ENCODE peak calls at places on chromosomes 5 and 9, in ten cellular contexts. One of them, this sample, is unnamed.

GRCh38 chr5:24788829-24789509 is 144.2 kb upstream of the CDH10 start:
- DNase-seq in left ventricle myocardium inferior: no peak
- DNase-seq in CD4-positive, alpha-beta memory T cell: no peak
- DNase-seq in sigmoid colon: no peak
- DNase-seq in esophagus squamous epithelium: no peak
- DNase-seq in suprapubic skin: no peak
- DNase-seq in lower lobe of right lung: no peak
- DNase-seq in dorsolateral prefrontal cortex: no peak
- DNase-seq in CD4-positive, CD25-positive, alpha-beta regulatory T cell: no peak
- DNase-seq in stomach: no peak
- DNase-seq in this sample: no peak

GRCh38 chr5:141637266-141637692 is 482 bp downstream of the RELL2 start:
- DNase-seq in left ventricle myocardium inferior: no peak
- DNase-seq in dorsolateral prefrontal cortex: no peak
- DNase-seq in CD4-positive, CD25-positive, alpha-beta regulatory T cell: peak; percentile 66
- DNase-seq in stomach: peak; percentile 37
- DNase-seq in sigmoid colon: no peak
- DNase-seq in esophagus squamous epithelium: no peak
- DNase-seq in suprapubic skin: no peak
- DNase-seq in lower lobe of right lung: no peak
- DNase-seq in CD4-positive, alpha-beta memory T cell: peak; percentile 60
- DNase-seq in this sample: peak; percentile 45

GRCh38 chr9:6910032-6910431 is 152.3 kb downstream of the KDM4C start:
- DNase-seq in lower lobe of right lung: no peak
- DNase-seq in left ventricle myocardium inferior: no peak
- DNase-seq in stomach: no peak
- DNase-seq in esophagus squamous epithelium: no peak
- DNase-seq in sigmoid colon: no peak
- DNase-seq in suprapubic skin: no peak
- DNase-seq in CD4-positive, alpha-beta memory T cell: no peak
- DNase-seq in CD4-positive, CD25-positive, alpha-beta regulatory T cell: no peak
- DNase-seq in dorsolateral prefrontal cortex: no peak
- DNase-seq in this sample: no peak

GRCh38 chr5:1222621-1223277 is 2.4 kb upstream of the SLC6A18 start:
- DNase-seq in suprapubic skin: no peak
- DNase-seq in stomach: no peak
- DNase-seq in dorsolateral prefrontal cortex: no peak
- DNase-seq in sigmoid colon: no peak
- DNase-seq in CD4-positive, alpha-beta memory T cell: no peak
- DNase-seq in esophagus squamous epithelium: no peak
- DNase-seq in left ventricle myocardium inferior: no peak
- DNase-seq in lower lobe of right lung: no peak
- DNase-seq in CD4-positive, CD25-positive, alpha-beta regulatory T cell: no peak
- DNase-seq in this sample: no peak

GRCh38 chr9:34126207-34127034 is at the start of gene DCAF12:
- DNase-seq in CD4-positive, CD25-positive, alpha-beta regulatory T cell: peak; percentile 90
- DNase-seq in dorsolateral prefrontal cortex: peak; percentile 76
- DNase-seq in sigmoid colon: peak; percentile 95
- DNase-seq in left ventricle myocardium inferior: peak; percentile 91
- DNase-seq in stomach: peak; percentile 92
- DNase-seq in lower lobe of right lung: peak; percentile 93
- DNase-seq in esophagus squamous epithelium: peak; percentile 24
- DNase-seq in suprapubic skin: peak; percentile 95
- DNase-seq in CD4-positive, alpha-beta memory T cell: peak; percentile 91
- DNase-seq in this sample: peak; percentile 89

GRCh38 chr5:61525573-61526142 is 193.6 kb downstream of the ZSWIM6 start:
- DNase-seq in suprapubic skin: no peak
- DNase-seq in esophagus squamous epithelium: no peak
- DNase-seq in dorsolateral prefrontal cortex: no peak
- DNase-seq in lower lobe of right lung: no peak
- DNase-seq in sigmoid colon: no peak
- DNase-seq in CD4-positive, CD25-positive, alpha-beta regulatory T cell: no peak
- DNase-seq in stomach: no peak
- DNase-seq in left ventricle myocardium inferior: no peak
- DNase-seq in CD4-positive, alpha-beta memory T cell: no peak
- DNase-seq in this sample: no peak

GRCh38 chr9:21711504-21711903 is 90.9 kb upstream of the MTAP start:
- DNase-seq in lower lobe of right lung: no peak
- DNase-seq in suprapubic skin: no peak
- DNase-seq in stomach: no peak
- DNase-seq in sigmoid colon: no peak
- DNase-seq in esophagus squamous epithelium: no peak
- DNase-seq in left ventricle myocardium inferior: no peak
- DNase-seq in CD4-positive, CD25-positive, alpha-beta regulatory T cell: no peak
- DNase-seq in CD4-positive, alpha-beta memory T cell: no peak
- DNase-seq in dorsolateral prefrontal cortex: no peak
- DNase-seq in this sample: no peak

GRCh38 chr5:168086736-168087135 is 204.7 kb upstream of the WWC1 start:
- DNase-seq in left ventricle myocardium inferior: no peak
- DNase-seq in CD4-positive, alpha-beta memory T cell: no peak
- DNase-seq in esophagus squamous epithelium: no peak
- DNase-seq in stomach: no peak
- DNase-seq in suprapubic skin: no peak
- DNase-seq in sigmoid colon: no peak
- DNase-seq in dorsolateral prefrontal cortex: no peak
- DNase-seq in CD4-positive, CD25-positive, alpha-beta regulatory T cell: no peak
- DNase-seq in lower lobe of right lung: no peak
- DNase-seq in this sample: no peak

GRCh38 chr5:75668988-75669760 is 48.1 kb downstream of the POC5 start:
- DNase-seq in CD4-positive, CD25-positive, alpha-beta regulatory T cell: peak; percentile 34
- DNase-seq in left ventricle myocardium inferior: no peak
- DNase-seq in suprapubic skin: no peak
- DNase-seq in lower lobe of right lung: no peak
- DNase-seq in esophagus squamous epithelium: no peak
- DNase-seq in stomach: peak; percentile 62
- DNase-seq in CD4-positive, alpha-beta memory T cell: peak; percentile 14
- DNase-seq in dorsolateral prefrontal cortex: no peak
- DNase-seq in sigmoid colon: no peak
- DNase-seq in this sample: peak; percentile 10

GRCh38 chr9:98129451-98129881 is 10.4 kb upstream of the TRIM14 start:
- DNase-seq in CD4-positive, CD25-positive, alpha-beta regulatory T cell: no peak
- DNase-seq in stomach: no peak
- DNase-seq in esophagus squamous epithelium: no peak
- DNase-seq in CD4-positive, alpha-beta memory T cell: no peak
- DNase-seq in left ventricle myocardium inferior: no peak
- DNase-seq in suprapubic skin: no peak
- DNase-seq in sigmoid colon: peak; percentile 60
- DNase-seq in lower lobe of right lung: peak; percentile 63
- DNase-seq in dorsolateral prefrontal cortex: no peak
- DNase-seq in this sample: no peak

GRCh38 chr9:113650207-113651131 is 186.9 kb downstream of the RGS3 start:
- DNase-seq in suprapubic skin: peak; percentile 51
- DNase-seq in sigmoid colon: peak; percentile 65
- DNase-seq in lower lobe of right lung: no peak
- DNase-seq in dorsolateral prefrontal cortex: no peak
- DNase-seq in esophagus squamous epithelium: no peak
- DNase-seq in CD4-positive, alpha-beta memory T cell: no peak
- DNase-seq in CD4-positive, CD25-positive, alpha-beta regulatory T cell: no peak
- DNase-seq in stomach: no peak
- DNase-seq in left ventricle myocardium inferior: no peak
- DNase-seq in this sample: no peak

GRCh38 chr9:131503626-131504465 is 1.1 kb downstream of the POMT1 start:
- DNase-seq in lower lobe of right lung: no peak
- DNase-seq in CD4-positive, alpha-beta memory T cell: peak; percentile 51
- DNase-seq in esophagus squamous epithelium: no peak
- DNase-seq in left ventricle myocardium inferior: no peak
- DNase-seq in dorsolateral prefrontal cortex: no peak
- DNase-seq in stomach: no peak
- DNase-seq in sigmoid colon: no peak
- DNase-seq in CD4-positive, CD25-positive, alpha-beta regulatory T cell: peak; percentile 28
- DNase-seq in suprapubic skin: no peak
- DNase-seq in this sample: peak; percentile 35

GRCh38 chr5:33549982-33550567 is 109.3 kb downstream of the TARS1 start:
- DNase-seq in esophagus squamous epithelium: no peak
- DNase-seq in lower lobe of right lung: no peak
- DNase-seq in stomach: no peak
- DNase-seq in suprapubic skin: no peak
- DNase-seq in sigmoid colon: no peak
- DNase-seq in CD4-positive, alpha-beta memory T cell: no peak
- DNase-seq in left ventricle myocardium inferior: no peak
- DNase-seq in CD4-positive, CD25-positive, alpha-beta regulatory T cell: no peak
- DNase-seq in dorsolateral prefrontal cortex: no peak
- DNase-seq in this sample: no peak

GRCh38 chr5:53091304-53091703 is 18.3 kb downstream of the MOCS2 start:
- DNase-seq in dorsolateral prefrontal cortex: no peak
- DNase-seq in esophagus squamous epithelium: no peak
- DNase-seq in left ventricle myocardium inferior: no peak
- DNase-seq in lower lobe of right lung: no peak
- DNase-seq in stomach: no peak
- DNase-seq in suprapubic skin: no peak
- DNase-seq in CD4-positive, alpha-beta memory T cell: no peak
- DNase-seq in CD4-positive, CD25-positive, alpha-beta regulatory T cell: no peak
- DNase-seq in sigmoid colon: no peak
- DNase-seq in this sample: no peak

GRCh38 chr5:78467744-78468357 is 107.4 kb downstream of the SCAMP1 start:
- DNase-seq in esophagus squamous epithelium: no peak
- DNase-seq in suprapubic skin: no peak
- DNase-seq in sigmoid colon: no peak
- DNase-seq in left ventricle myocardium inferior: no peak
- DNase-seq in dorsolateral prefrontal cortex: no peak
- DNase-seq in lower lobe of right lung: no peak
- DNase-seq in stomach: no peak
- DNase-seq in CD4-positive, CD25-positive, alpha-beta regulatory T cell: no peak
- DNase-seq in CD4-positive, alpha-beta memory T cell: peak; percentile 4
- DNase-seq in this sample: no peak
- H3K27ac ChIP-seq in esophagus squamous epithelium: no peak overlapping the region
- H3K27ac ChIP-seq in suprapubic skin: no peak overlapping the region
- H3K27ac ChIP-seq in sigmoid colon: no peak overlapping the region
- H3K27ac ChIP-seq in left ventricle myocardium inferior: no peak overlapping the region
- H3K27ac ChIP-seq in dorsolateral prefrontal cortex: no peak overlapping the region
- H3K27ac ChIP-seq in lower lobe of right lung: no peak overlapping the region
- H3K27ac ChIP-seq in stomach: no peak overlapping the region
- H3K27ac ChIP-seq in CD4-positive, CD25-positive, alpha-beta regulatory T cell: no peak overlapping the region
- H3K27ac ChIP-seq in CD4-positive, alpha-beta memory T cell: no peak overlapping the region
- H3K27ac ChIP-seq in this sample: no peak overlapping the region

GRCh38 chr9:133612051-133612450 is 2.9 kb upstream of the FAM163B start:
- DNase-seq in lower lobe of right lung: peak; percentile 8
- DNase-seq in dorsolateral prefrontal cortex: peak; percentile 68
- DNase-seq in sigmoid colon: no peak
- DNase-seq in CD4-positive, alpha-beta memory T cell: no peak
- DNase-seq in suprapubic skin: no peak
- DNase-seq in stomach: no peak
- DNase-seq in left ventricle myocardium inferior: no peak
- DNase-seq in CD4-positive, CD25-positive, alpha-beta regulatory T cell: no peak
- DNase-seq in esophagus squamous epithelium: no peak
- DNase-seq in this sample: no peak
- H3K27me3 ChIP-seq in lower lobe of right lung: peaks cover 82% of the 10 kb centered on the region
- H3K27me3 ChIP-seq in dorsolateral prefrontal cortex: peaks cover 14% of the 10 kb centered on the region
- H3K27me3 ChIP-seq in sigmoid colon: peaks cover 76% of the 10 kb centered on the region
- H3K27me3 ChIP-seq in CD4-positive, alpha-beta memory T cell: peaks cover 16% of the 10 kb centered on the region
- H3K27me3 ChIP-seq in suprapubic skin: peaks cover 99% of the 10 kb centered on the region
- H3K27me3 ChIP-seq in stomach: peaks cover 100% of the 10 kb centered on the region
- H3K27me3 ChIP-seq in left ventricle myocardium inferior: peaks cover 100% of the 10 kb centered on the region
- H3K27me3 ChIP-seq in CD4-positive, CD25-positive, alpha-beta regulatory T cell: peaks cover 2% of the 10 kb centered on the region
- H3K27me3 ChIP-seq in esophagus squamous epithelium: no peaks in the 10 kb centered on the region
- H3K27me3 ChIP-seq in this sample: no peaks in the 10 kb centered on the region

GRCh38 chr9:2934241-2934650 is 90.4 kb upstream of the PUM3 start:
- DNase-seq in CD4-positive, alpha-beta memory T cell: no peak
- DNase-seq in esophagus squamous epithelium: no peak
- DNase-seq in lower lobe of right lung: no peak
- DNase-seq in suprapubic skin: no peak
- DNase-seq in sigmoid colon: no peak
- DNase-seq in CD4-positive, CD25-positive, alpha-beta regulatory T cell: no peak
- DNase-seq in left ventricle myocardium inferior: no peak
- DNase-seq in stomach: no peak
- DNase-seq in dorsolateral prefrontal cortex: no peak
- DNase-seq in this sample: no peak

GRCh38 chr9:2939368-2939767 is 95.5 kb upstream of the PUM3 start:
- DNase-seq in suprapubic skin: no peak
- DNase-seq in CD4-positive, alpha-beta memory T cell: no peak
- DNase-seq in CD4-positive, CD25-positive, alpha-beta regulatory T cell: no peak
- DNase-seq in left ventricle myocardium inferior: no peak
- DNase-seq in stomach: no peak
- DNase-seq in lower lobe of right lung: no peak
- DNase-seq in esophagus squamous epithelium: no peak
- DNase-seq in sigmoid colon: no peak
- DNase-seq in dorsolateral prefrontal cortex: no peak
- DNase-seq in this sample: no peak

GRCh38 chr9:2933165-2934095 is 89.5 kb upstream of the PUM3 start:
- DNase-seq in esophagus squamous epithelium: no peak
- DNase-seq in suprapubic skin: no peak
- DNase-seq in sigmoid colon: no peak
- DNase-seq in lower lobe of right lung: peak; percentile 44
- DNase-seq in left ventricle myocardium inferior: no peak
- DNase-seq in CD4-positive, CD25-positive, alpha-beta regulatory T cell: no peak
- DNase-seq in dorsolateral prefrontal cortex: no peak
- DNase-seq in CD4-positive, alpha-beta memory T cell: no peak
- DNase-seq in stomach: no peak
- DNase-seq in this sample: no peak

GRCh38 chr9:2936221-2936620 is 92.3 kb upstream of the PUM3 start:
- DNase-seq in dorsolateral prefrontal cortex: no peak
- DNase-seq in CD4-positive, CD25-positive, alpha-beta regulatory T cell: no peak
- DNase-seq in left ventricle myocardium inferior: no peak
- DNase-seq in sigmoid colon: no peak
- DNase-seq in esophagus squamous epithelium: no peak
- DNase-seq in stomach: no peak
- DNase-seq in suprapubic skin: no peak
- DNase-seq in CD4-positive, alpha-beta memory T cell: no peak
- DNase-seq in lower lobe of right lung: no peak
- DNase-seq in this sample: no peak

DNA sequence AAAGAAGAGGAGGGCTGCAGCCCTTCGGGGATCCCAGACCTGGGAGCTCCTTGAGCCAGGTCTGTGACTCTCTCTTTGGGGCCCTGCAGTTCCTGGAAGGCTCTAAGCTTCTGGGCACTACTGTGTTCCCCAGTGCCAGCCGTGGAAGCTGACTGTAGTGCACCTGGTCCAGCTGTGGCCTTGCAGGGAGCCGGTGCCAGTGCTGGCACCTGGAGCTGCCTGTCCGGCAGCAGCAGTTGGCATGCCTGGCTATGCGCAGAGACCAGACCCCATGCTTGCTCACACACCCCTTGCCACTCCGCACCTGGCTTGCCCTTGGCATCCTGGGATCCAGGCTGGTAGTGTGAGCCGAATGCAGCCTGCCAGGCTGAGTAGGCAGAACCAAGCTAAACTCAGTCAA is 91.0 kb upstream of the PUM3 start:
- DNase-seq in dorsolateral prefrontal cortex: no peak
- DNase-seq in suprapubic skin: no peak
- DNase-seq in esophagus squamous epithelium: no peak
- DNase-seq in lower lobe of right lung: no peak
- DNase-seq in left ventricle myocardium inferior: no peak
- DNase-seq in CD4-positive, alpha-beta memory T cell: no peak
- DNase-seq in CD4-positive, CD25-positive, alpha-beta regulatory T cell: no peak
- DNase-seq in stomach: no peak
- DNase-seq in sigmoid colon: peak; percentile 64
- DNase-seq in this sample: no peak
- H3K27ac ChIP-seq in dorsolateral prefrontal cortex: no peak overlapping the region
- H3K27ac ChIP-seq in suprapubic skin: no peak overlapping the region
- H3K27ac ChIP-seq in esophagus squamous epithelium: no peak overlapping the region
- H3K27ac ChIP-seq in lower lobe of right lung: no peak overlapping the region
- H3K27ac ChIP-seq in left ventricle myocardium inferior: no peak overlapping the region
- H3K27ac ChIP-seq in CD4-positive, alpha-beta memory T cell: no peak overlapping the region
- H3K27ac ChIP-seq in CD4-positive, CD25-positive, alpha-beta regulatory T cell: no peak overlapping the region
- H3K27ac ChIP-seq in stomach: no peak overlapping the region
- H3K27ac ChIP-seq in sigmoid colon: no peak overlapping the region
- H3K27ac ChIP-seq in this sample: no peak overlapping the region

DNA sequence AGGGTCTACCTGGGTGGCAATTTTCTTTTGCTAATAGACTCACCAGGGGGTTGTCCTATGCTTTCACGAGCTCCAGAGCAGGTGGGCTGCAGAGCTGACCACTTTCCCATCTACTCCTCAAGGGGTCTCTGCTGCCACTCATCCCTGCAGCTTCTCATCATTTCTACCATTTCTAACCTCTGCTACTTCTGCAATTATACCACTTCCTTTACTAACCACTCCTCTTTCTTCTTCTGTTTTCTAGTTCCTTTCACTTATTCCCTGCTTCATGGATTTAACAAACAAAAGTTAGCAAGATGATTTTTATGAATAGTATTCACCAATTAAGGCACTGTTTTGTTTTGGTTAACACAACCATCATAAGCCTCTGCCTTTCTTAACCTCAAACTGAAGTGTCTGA is 34.5 kb upstream of the NIPBL start:
- DNase-seq in lower lobe of right lung: no peak
- DNase-seq in CD4-positive, alpha-beta memory T cell: no peak
- DNase-seq in CD4-positive, CD25-positive, alpha-beta regulatory T cell: no peak
- DNase-seq in stomach: no peak
- DNase-seq in dorsolateral prefrontal cortex: no peak
- DNase-seq in esophagus squamous epithelium: no peak
- DNase-seq in sigmoid colon: no peak
- DNase-seq in suprapubic skin: no peak
- DNase-seq in left ventricle myocardium inferior: no peak
- DNase-seq in this sample: no peak
- H3K27me3 ChIP-seq in lower lobe of right lung: no peaks in the 10 kb centered on the region
- H3K27me3 ChIP-seq in CD4-positive, alpha-beta memory T cell: no peaks in the 10 kb centered on the region
- H3K27me3 ChIP-seq in CD4-positive, CD25-positive, alpha-beta regulatory T cell: peaks cover 14% of the 10 kb centered on the region
- H3K27me3 ChIP-seq in stomach: no peaks in the 10 kb centered on the region
- H3K27me3 ChIP-seq in dorsolateral prefrontal cortex: no peaks in the 10 kb centered on the region
- H3K27me3 ChIP-seq in esophagus squamous epithelium: no peaks in the 10 kb centered on the region
- H3K27me3 ChIP-seq in sigmoid colon: no peaks in the 10 kb centered on the region
- H3K27me3 ChIP-seq in suprapubic skin: no peaks in the 10 kb centered on the region
- H3K27me3 ChIP-seq in left ventricle myocardium inferior: peaks cover 3% of the 10 kb centered on the region
- H3K27me3 ChIP-seq in this sample: peaks cover 31% of the 10 kb centered on the region